ENCODE peak calls at places on chromosomes 3 and 15, in six cellular contexts. V is bronchial epithelial cell, G is AG04450, N is DND-41, C is heart left ventricle, D is fibroblast of pulmonary artery. F is an unnamed sample.

GRCh38 chr15:77646104-77646694 is 13.5 kb upstream of the LINGO1 start:
- DNase-seq in V (peak), G (no peak), N (no peak), C (no peak), D (no peak), F (no peak)

GRCh38 chr15:76337739-76338554 is 1.4 kb downstream of the ISL2 start:
- DNase-seq in V (no peak), G (no peak), N (no peak), C (no peak), D (no peak), F (no peak)

GRCh38 chr15:43748376-43748775 is 2.1 kb downstream of the PDIA3 start:
- DNase-seq in V (no peak), G (no peak), N (no peak), C (no peak), D (peak), F (no peak)

GRCh38 chr3:141212555-141212954 is 19.1 kb upstream of the PXYLP1 start:
- DNase-seq in V (no peak), G (no peak), N (no peak), C (no peak), D (no peak), F (no peak)

GRCh38 chr3:16831846-16832245 is 52.9 kb upstream of the PLCL2 start:
- DNase-seq in V (no peak), G (no peak), N (no peak), C (no peak), D (no peak), F (no peak)

GRCh38 chr3:110608566-110608965 is 463.1 kb upstream of the NECTIN3 start:
- DNase-seq in V (peak), G (no peak), N (no peak), C (no peak), D (peak), F (no peak)

GRCh38 chr15:55917881-55918296 is 75.5 kb downstream of the NEDD4 start:
- DNase-seq in V (peak), G (peak), N (peak), C (no peak), D (peak), F (no peak)

GRCh38 chr3:180340395-180340794 is 261.6 kb upstream of the TTC14 start:
- DNase-seq in V (no peak), G (no peak), N (no peak), C (no peak), D (no peak), F (no peak)

GRCh38 chr15:59738676-59739075 is 49.6 kb upstream of the BNIP2 start:
- DNase-seq in V (no peak), G (no peak), N (no peak), C (no peak), D (no peak), F (no peak)

GRCh38 chr3:105532251-105532650 is 165.5 kb downstream of the ALCAM start:
- DNase-seq in V (no peak), G (no peak), N (no peak), C (no peak), D (no peak), F (no peak)

GRCh38 chr15:64092864-64093626 is 593 bp downstream of the CIAO2A start:
- DNase-seq in V (no peak), G (no peak), N (peak), C (peak), D (peak), F (no peak)

GRCh38 chr3:27494784-27495183 is 10.6 kb upstream of the SLC4A7 start:
- DNase-seq in V (no peak), G (no peak), N (no peak), C (no peak), D (no peak), F (no peak)

GRCh38 chr15:77844798-77845446 is 212.2 kb upstream of the LINGO1 start:
- DNase-seq in V (no peak), G (no peak), N (no peak), C (no peak), D (no peak), F (no peak)

GRCh38 chr3:36823806-36824205 is 59.5 kb upstream of the DCLK3 start:
- DNase-seq in V (no peak), G (no peak), N (no peak), C (no peak), D (no peak), F (no peak)

GRCh38 chr3:148815316-148815715 is 12.3 kb upstream of the CPB1 start:
- DNase-seq in V (no peak), G (no peak), N (no peak), C (no peak), D (no peak), F (no peak)

GRCh38 chr3:142997330-142997729 is 4.0 kb upstream of the U2SURP start:
- DNase-seq in V (no peak), G (no peak), N (no peak), C (no peak), D (no peak), F (no peak)

GRCh38 chr3:51799879-51800757 is 21.1 kb upstream of the IQCF6 start:
- DNase-seq in V (peak), G (peak), N (peak), C (no peak), D (peak), F (peak)

GRCh38 chr3:26091096-26091495 is 301.2 kb downstream of the OXSM start:
- DNase-seq in V (no peak), G (no peak), N (no peak), C (no peak), D (no peak), F (no peak)

GRCh38 chr15:60442763-60443162 is 36.2 kb downstream of the ICE2 start:
- DNase-seq in V (peak), G (no peak), N (no peak), C (no peak), D (no peak), F (no peak)

GRCh38 chr15:81304226-81304625 is 19.7 kb downstream of the STARD5 start:
- DNase-seq in V (peak), G (no peak), N (no peak), C (no peak), D (peak), F (no peak)

GRCh38 chr3:134721214-134721613 is 70.4 kb upstream of the KY start:
- DNase-seq in V (no peak), G (no peak), N (no peak), C (no peak), D (no peak), F (no peak)

GRCh38 chr3:132626955-132627354 is 29.9 kb downstream of the ACKR4 start:
- DNase-seq in V (peak), G (no peak), N (no peak), C (no peak), D (no peak), F (no peak)

GRCh38 chr3:160434071-160434470 is 15.5 kb downstream of the TRIM59 start:
- DNase-seq in V (no peak), G (no peak), N (no peak), C (no peak), D (peak), F (no peak)

GRCh38 chr3:50365842-50366220 is 6.5 kb upstream of the TMEM115 start:
- DNase-seq in V (no peak), G (no peak), N (no peak), C (no peak), D (no peak), F (no peak)

GRCh38 chr3:128323206-128324081 is 143.2 kb downstream of the DNAJB8 start:
- DNase-seq in V (no peak), G (no peak), N (no peak), C (no peak), D (no peak), F (no peak)

GRCh38 chr3:123657111-123657510 is 72.3 kb upstream of the HACD2 start:
- DNase-seq in V (no peak), G (no peak), N (no peak), C (no peak), D (no peak), F (no peak)

DNA sequence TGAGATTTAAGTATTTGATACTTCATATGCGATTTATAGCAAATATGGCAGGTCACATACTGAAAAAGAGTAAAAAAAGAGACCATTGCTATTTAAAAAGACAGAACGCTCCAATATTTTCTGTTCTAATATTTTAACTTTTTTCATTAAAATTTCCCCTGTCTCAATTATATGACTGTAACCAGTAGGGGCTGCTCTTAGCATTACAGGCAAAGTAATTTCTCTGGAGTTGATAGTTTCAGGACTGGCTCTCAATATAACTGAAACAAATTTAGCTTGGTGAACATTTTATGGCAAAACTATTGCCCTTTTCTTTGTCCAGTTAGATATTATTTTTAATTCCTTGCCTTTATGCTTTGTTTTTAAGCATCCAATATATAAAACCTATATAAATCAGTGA is 286.3 kb upstream of the ROBO2 start:
- DNase-seq in V (no peak), G (no peak), N (no peak), C (no peak), D (no peak), F (no peak)
- TF ChIP-seq CTCF in V (no peak), G (peak), N (no peak), C (no peak), D (no peak), F (peak)

GRCh38 chr15:56923174-56923579 is 4.7 kb downstream of the TCF12 start:
- DNase-seq in V (no peak), G (no peak), N (no peak), C (no peak), D (no peak), F (no peak)
- H3K4me3 ChIP-seq in V (no peak), G (no peak), N (no peak), C (no peak), D (no peak), F (no peak)

GRCh38 chr3:196790636-196791035 is 51.0 kb downstream of the PAK2 start:
- DNase-seq in V (no peak), G (no peak), N (no peak), C (no peak), D (no peak), F (no peak)
- TF ChIP-seq CTCF in V (no peak), G (no peak), N (no peak), C (no peak), D (no peak), F (no peak)

GRCh38 chr3:191919627-191920026 is 458.7 kb downstream of the PYDC2 start:
- DNase-seq in V (no peak), G (no peak), N (no peak), C (no peak), D (no peak), F (no peak)

DNA sequence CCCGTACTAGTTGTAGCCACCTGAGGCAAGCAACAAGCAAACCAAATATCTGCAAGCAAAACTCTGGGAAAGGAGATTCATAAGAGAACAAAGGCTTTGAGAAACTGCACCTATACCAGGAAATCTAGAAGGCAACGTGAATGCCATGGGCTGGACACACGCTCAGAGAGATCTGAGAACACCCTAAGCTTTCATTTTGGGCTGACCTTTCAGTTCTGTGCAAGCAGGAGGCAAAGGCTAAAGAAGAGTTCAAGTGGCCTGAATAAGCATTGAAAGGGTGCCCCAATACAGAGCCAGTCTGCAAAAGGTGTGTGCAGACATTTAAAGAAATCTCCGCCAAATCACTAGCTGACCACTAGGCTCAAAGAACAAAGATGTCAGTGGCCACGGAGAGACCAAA is 461.6 kb downstream of the PYDC2 start:
- DNase-seq in V (no peak), G (no peak), N (no peak), C (no peak), D (no peak), F (no peak)
- H3K4me3 ChIP-seq in V (no peak), G (no peak), N (no peak), C (no peak), D (no peak), F (no peak)

GRCh38 chr3:168952551-168952950 is 711.0 kb downstream of the MECOM start:
- DNase-seq in V (peak), G (no peak), N (no peak), C (no peak), D (peak), F (peak)
- TF ChIP-seq CTCF in V (no peak), G (peak), N (no peak), C (no peak), D (peak), F (peak)

GRCh38 chr3:153072856-153073255 is 89.2 kb upstream of the RAP2B start:
- DNase-seq in V (no peak), G (no peak), N (no peak), C (no peak), D (no peak), F (no peak)

GRCh38 chr3:153070153-153070868 is 91.7 kb upstream of the RAP2B start:
- DNase-seq in V (peak), G (no peak), N (no peak), C (no peak), D (peak), F (peak)

GRCh38 chr3:153072382-153072781 is 89.6 kb upstream of the RAP2B start:
- DNase-seq in V (no peak), G (no peak), N (no peak), C (no peak), D (no peak), F (no peak)

GRCh38 chr3:153066983-153067382 is 95.0 kb upstream of the RAP2B start:
- DNase-seq in V (no peak), G (no peak), N (no peak), C (no peak), D (no peak), F (no peak)

DNA sequence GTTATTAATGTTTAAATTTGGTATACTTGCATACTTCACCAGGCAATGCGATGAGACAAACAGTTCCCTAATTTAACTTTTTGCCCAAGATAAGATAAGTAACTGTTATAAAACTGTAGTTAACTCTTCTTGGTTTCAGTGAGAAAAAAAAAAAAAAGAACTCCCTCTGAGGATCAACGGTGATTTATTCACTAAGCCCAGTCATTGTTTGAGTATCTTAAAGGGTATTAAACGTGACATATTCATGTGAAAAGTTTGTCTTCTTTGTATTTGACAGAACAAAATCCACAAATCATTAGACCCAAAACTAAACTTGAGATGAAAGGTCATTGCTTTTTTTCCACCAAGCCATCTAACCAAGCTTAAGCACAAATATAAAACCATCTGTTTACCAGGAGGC is 92.4 kb upstream of the RAP2B start:
- DNase-seq in V (no peak), G (no peak), N (no peak), C (no peak), D (no peak), F (no peak)
- H3K4me3 ChIP-seq in V (no peak), G (no peak), N (no peak), C (no peak), D (no peak), F (no peak)

GRCh38 chr3:44865272-44866005 is 3.7 kb downstream of the TMEM42 start:
- DNase-seq in V (no peak), G (no peak), N (peak), C (no peak), D (no peak), F (no peak)

GRCh38 chr3:44867421-44868111 is 5.9 kb downstream of the TMEM42 start:
- DNase-seq in V (no peak), G (no peak), N (no peak), C (no peak), D (no peak), F (no peak)

GRCh38 chr3:44862221-44862637 is 517 bp downstream of the TMEM42 start:
- DNase-seq in V (peak), G (no peak), N (no peak), C (no peak), D (peak), F (no peak)

GRCh38 chr3:44860117-44860516 is 1.6 kb upstream of the TMEM42 start:
- DNase-seq in V (no peak), G (no peak), N (no peak), C (no peak), D (no peak), F (no peak)

GRCh38 chr3:44861412-44862220 is at the start of gene TMEM42:
- DNase-seq in V (peak), G (peak), N (peak), C (peak), D (peak), F (no peak)
- TF ChIP-seq CTCF in V (peak), G (peak), N (no peak), C (peak), D (peak), F (peak)

DNA sequence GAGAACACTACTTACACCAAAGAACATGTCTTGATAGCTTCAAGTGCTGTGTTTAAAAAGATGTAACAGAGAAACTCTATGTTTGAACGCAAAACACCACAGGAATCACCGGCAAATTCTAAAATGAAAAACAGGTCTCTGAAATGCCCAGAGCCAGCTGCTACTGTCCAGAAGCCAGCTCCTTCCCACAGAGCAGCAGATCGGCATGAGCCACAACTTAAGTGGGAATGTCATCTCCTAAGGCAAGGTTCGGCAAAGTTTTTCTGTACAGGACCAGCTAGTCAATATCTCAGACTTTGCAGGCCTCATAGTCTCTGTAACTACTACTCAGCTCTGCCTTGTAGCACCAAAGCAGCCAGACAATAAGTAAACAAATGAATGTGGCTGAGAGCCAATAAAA is 4.9 kb downstream of the PLOD2 start:
- DNase-seq in V (no peak), G (no peak), N (no peak), C (no peak), D (no peak), F (no peak)
- H3K4me3 ChIP-seq in V (no peak), G (peak), N (no peak), C (peak), D (peak), F (peak)

GRCh38 chr3:195071916-195072820 is 198.8 kb downstream of the XXYLT1 start:
- DNase-seq in V (no peak), G (no peak), N (no peak), C (no peak), D (no peak), F (no peak)

GRCh38 chr3:195075199-195075940 is 195.6 kb downstream of the XXYLT1 start:
- DNase-seq in V (no peak), G (no peak), N (peak), C (peak), D (no peak), F (no peak)

GRCh38 chr3:195071011-195071728 is 199.8 kb downstream of the XXYLT1 start:
- DNase-seq in V (no peak), G (no peak), N (no peak), C (no peak), D (no peak), F (no peak)

GRCh38 chr3:195073866-195074860 is 196.8 kb downstream of the XXYLT1 start:
- DNase-seq in V (no peak), G (no peak), N (no peak), C (peak), D (no peak), F (no peak)

GRCh38 chr3:195072916-195073564 is 197.9 kb downstream of the XXYLT1 start:
- DNase-seq in V (no peak), G (no peak), N (no peak), C (peak), D (no peak), F (no peak)
- TF ChIP-seq CTCF in V (no peak), G (no peak), N (no peak), C (no peak), D (no peak), F (no peak)

GRCh38 chr15:68421798-68422402 is 10.1 kb downstream of the ITGA11 start:
- DNase-seq in V (no peak), G (no peak), N (no peak), C (no peak), D (no peak), F (no peak)
- H3K4me3 ChIP-seq in V (no peak), G (no peak), N (no peak), C (no peak), D (no peak), F (no peak)